ENCODE peak calls at places on chromosomes 6 and 20, in nine cellular contexts. R is mucosa of descending colon; H is Peyer's patch; O is MM.1S; V is activated T-helper 1 cell treated with anti-CD3 and anti-CD28 coated beads, Interleukin-12 subunit alpha, Interleukin-12 subunit beta, Interleukin-2, Interleukin-4 antibody, amounts not matched to agents 30 ng/mL and 10 ng/mL and 1 ng/mL, durations not matched to agents 14 hours and 24 hours and 36 hours; C is HTR-8/SVneo; Q is iPS DF 6.9; B is CD4-positive, alpha-beta T cell; G is kidney epithelial cell. J is an unnamed sample.
A peak's percentile ranks its signal among the peaks of the same experiment; 100 is the strongest.

GRCh38 chr6:53154794-53155193 is 6.2 kb upstream of the GCM1 start:
- DNase-seq in V (no peak), Q (no peak), B (no peak), O (no peak), G (no peak), C (no peak), H (no peak), R (no peak), J (no peak)

GRCh38 chr20:5996765-5997164 is 46.3 kb downstream of the MCM8 start:
- DNase-seq in R (no peak), Q (no peak), C (no peak), H (no peak), B (peak; percentile 3), O (peak; percentile 79), V (peak; percentile 57), G (no peak), J (no peak)

GRCh38 chr6:9463311-9463710 is 951.6 kb downstream of the TFAP2A start:
- DNase-seq in O (no peak), Q (no peak), H (no peak), R (no peak), G (no peak), B (no peak), V (no peak), C (no peak), J (no peak)

GRCh38 chr20:3092611-3093379 is 8.3 kb upstream of the AVP start:
- DNase-seq in R (no peak), H (peak; percentile 29), V (no peak), O (no peak), B (peak; percentile 61), Q (no peak), G (no peak), C (no peak), J (no peak)

GRCh38 chr20:20687319-20687718 is 25.1 kb downstream of the RALGAPA2 start:
- DNase-seq in R (no peak), B (no peak), Q (no peak), V (no peak), G (no peak), O (no peak), C (no peak), H (no peak), J (no peak)

GRCh38 chr6:46993846-46994245 is 48.3 kb downstream of the ADGRF1 start:
- DNase-seq in C (peak; percentile 47), Q (no peak), H (no peak), V (no peak), B (no peak), G (peak; percentile 96), R (no peak), O (no peak), J (peak; percentile 18)

GRCh38 chr6:26240157-26240980 is 124.6 kb upstream of the BTN3A2 start:
- DNase-seq in B (peak; percentile 61), C (peak; percentile 81), Q (no peak), R (peak; percentile 60), G (no peak), O (no peak), V (peak; percentile 78), H (peak; percentile 69), J (peak; percentile 75)

GRCh38 chr6:91782789-91783188 is 1195.9 kb upstream of the MAP3K7 start:
- DNase-seq in C (no peak), R (no peak), B (no peak), H (no peak), G (no peak), O (no peak), Q (no peak), V (no peak), J (no peak)